ENCODE peak calls at places on chromosomes 5 and 9, in four cellular contexts. E, Z, R and B are unnamed samples.

GRCh38 chr5:135324897-135325650 is 74.0 kb downstream of the MACROH2A1 start:
- DNase-seq in Z (no peak), E (no peak), R (no peak), B (no peak)

GRCh38 chr9:69180670-69181069 is 6.6 kb downstream of the TJP2 start:
- DNase-seq in Z (no peak), R (peak), E (no peak), B (no peak)

GRCh38 chr9:92647671-92648446 is 22.1 kb downstream of the IPPK start:
- DNase-seq in E (no peak), Z (no peak), R (no peak), B (no peak)

GRCh38 chr9:90915693-90916092 is 114.1 kb downstream of the SYK start:
- DNase-seq in E (no peak), R (no peak), Z (no peak), B (no peak)

GRCh38 chr5:160929343-160929742 is 77.3 kb upstream of the ATP10B start:
- DNase-seq in E (no peak), Z (no peak), R (no peak), B (no peak)

GRCh38 chr5:141515946-141516647 is 27.2 kb downstream of the PCDHGC5 start:
- DNase-seq in R (no peak), Z (no peak), E (no peak), B (no peak)

GRCh38 chr5:138274189-138274853 is at the start of gene GFRA3:
- DNase-seq in Z (no peak), E (no peak), R (no peak), B (no peak)

GRCh38 chr5:95808686-95809413 is 13.7 kb downstream of the GLRX start:
- DNase-seq in R (peak), E (peak), Z (peak), B (peak)

GRCh38 chr5:124527220-124527991 is 219.0 kb downstream of the ZNF608 start:
- DNase-seq in Z (no peak), R (no peak), E (no peak), B (no peak)

GRCh38 chr5:93621340-93621872 is 38.4 kb downstream of the NR2F1 start:
- DNase-seq in Z (peak), E (no peak), R (peak), B (peak)

GRCh38 chr5:36915653-36916052 is 39.1 kb downstream of the NIPBL start:
- DNase-seq in E (no peak), Z (no peak), R (no peak), B (no peak)

GRCh38 chr9:101457003-101457402 is 21.4 kb upstream of the ALDOB start:
- DNase-seq in E (no peak), R (no peak), Z (no peak), B (no peak)
- TF ChIP-seq CTCF in E (no peak), R (peak), Z (no peak), B (no peak)

DNA sequence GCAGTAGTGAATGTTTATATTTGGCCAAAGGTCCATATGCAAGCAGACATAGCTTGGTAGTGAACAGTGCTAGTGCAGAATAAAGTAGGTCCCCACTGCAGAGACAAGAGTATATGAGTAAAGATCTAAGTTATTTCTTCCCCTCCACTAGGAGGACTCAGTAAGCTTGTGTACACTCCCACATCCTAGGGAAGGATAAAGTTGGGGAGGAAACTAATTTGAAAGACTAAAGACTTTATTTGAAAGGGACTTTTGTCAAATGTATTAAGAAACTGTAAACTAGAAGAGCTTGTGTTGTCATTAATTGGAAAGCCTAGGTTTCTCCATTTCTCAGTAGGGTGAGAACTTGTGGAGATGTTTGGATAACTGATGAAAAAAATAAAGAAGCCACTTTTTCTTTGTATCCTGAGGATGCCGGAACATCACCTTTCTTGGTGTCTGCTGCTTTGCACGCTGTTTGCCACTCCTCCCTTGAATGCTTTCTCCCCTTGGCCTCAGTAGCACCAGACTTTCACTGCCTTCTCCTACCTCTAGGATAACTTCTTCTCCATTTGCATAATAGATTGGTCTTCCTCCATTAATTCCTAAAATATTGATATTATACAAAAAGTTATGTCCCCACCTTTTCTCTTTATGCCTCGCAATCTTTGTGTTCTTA is 329.0 kb downstream of the PARP8 start:
- DNase-seq in E (no peak), R (no peak), Z (no peak), B (no peak)
- TF ChIP-seq CTCF in E (no peak), R (no peak), Z (no peak), B (no peak)

GRCh38 chr5:10077721-10078551 is 171.8 kb downstream of the ATPSCKMT start:
- DNase-seq in R (no peak), E (no peak), Z (no peak), B (no peak)
- TF ChIP-seq CTCF in R (no peak), E (no peak), Z (no peak), B (no peak)

GRCh38 chr5:10333154-10334006 is 20.1 kb upstream of the MARCHF6 start:
- DNase-seq in R (no peak), Z (no peak), E (no peak), B (peak)
- TF ChIP-seq CTCF in R (peak), Z (no peak), E (no peak), B (no peak)

DNA sequence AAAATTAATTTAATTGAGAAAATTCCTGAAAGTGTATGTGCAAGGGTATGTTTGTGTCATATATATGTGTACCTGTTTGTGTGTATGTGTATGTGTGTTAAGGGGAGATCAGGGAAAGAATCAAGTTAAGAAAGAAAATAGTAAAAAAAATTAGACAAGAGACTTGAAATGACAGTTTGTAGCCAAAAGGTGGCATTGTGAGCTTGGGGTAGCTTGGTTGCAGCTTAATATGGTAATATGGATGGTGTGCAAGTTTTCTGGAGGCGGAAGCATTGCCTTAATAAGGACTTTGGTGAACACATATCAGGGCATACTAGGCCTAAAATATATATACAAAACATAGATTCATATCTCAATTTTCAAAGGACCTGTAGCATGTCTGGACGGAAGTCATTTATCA is 129.9 kb downstream of the INSYN2B start:
- DNase-seq in R (no peak), Z (no peak), E (no peak), B (no peak)
- TF ChIP-seq CTCF in R (no peak), Z (no peak), E (no peak), B (no peak)

DNA sequence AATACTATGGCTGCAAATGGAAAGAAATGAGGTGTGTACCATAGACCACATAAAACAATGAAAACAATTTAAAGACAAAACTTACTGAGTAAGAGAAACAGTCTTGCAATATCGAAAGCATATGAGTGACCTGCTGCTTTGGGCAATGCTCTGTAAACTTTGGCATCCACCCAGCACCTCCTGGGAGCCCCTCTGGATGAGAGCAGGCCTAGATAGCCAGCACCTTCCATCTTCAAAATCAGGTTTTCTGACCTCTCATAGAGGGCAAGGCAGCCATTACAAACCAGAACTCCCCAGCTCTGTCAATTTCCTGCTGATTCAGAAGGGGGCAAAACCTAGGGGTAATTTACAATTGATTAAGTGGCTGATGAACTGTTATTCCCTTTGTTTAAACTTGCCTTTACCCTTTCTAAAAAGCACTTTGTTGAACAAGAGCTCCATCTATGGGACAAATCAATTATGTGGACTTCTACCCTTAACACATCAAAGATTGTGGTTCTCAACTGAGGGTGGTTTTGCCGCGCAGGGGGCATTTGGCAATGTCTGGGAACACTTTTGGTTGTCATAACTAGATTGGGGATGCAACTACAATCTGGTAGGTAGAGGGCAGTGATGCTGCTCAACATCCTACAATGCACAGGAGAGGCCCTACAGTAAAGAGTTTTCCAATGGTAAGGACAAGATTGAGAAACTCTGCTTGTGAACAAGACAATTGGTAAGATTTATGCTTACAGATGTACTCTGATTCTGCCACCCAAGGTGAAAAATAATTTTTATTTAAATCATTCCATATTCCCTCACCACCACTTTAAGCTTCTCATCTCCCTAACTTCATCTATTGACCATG is 184.2 kb downstream of the MARCHF11 start:
- DNase-seq in Z (no peak), E (no peak), R (no peak), B (no peak)
- TF ChIP-seq CTCF in Z (no peak), E (no peak), R (peak), B (no peak)